ENCODE peak calls at places on chromosomes 1 and 21, in ten cellular contexts. One of them, this sample, is unnamed. For H3K36me3, the result is how much of the 10 kb centered on the place peaks cover.

GRCh38 chr1:12144969-12145368 is 21.8 kb upstream of the TNFRSF1B start:
- DNase-seq in lung: no peak
- DNase-seq in cardiac muscle cell: no peak
- DNase-seq in GM23338: no peak
- DNase-seq in adrenal gland: no peak
- DNase-seq in OCI-LY7: no peak
- DNase-seq in hepatocyte: no peak
- DNase-seq in thyroid gland: no peak
- DNase-seq in mammary epithelial cell: no peak
- DNase-seq in fibroblast of lung: no peak
- DNase-seq in this sample: no peak

GRCh38 chr21:40846566-40847411 is at the start of gene DSCAM:
- DNase-seq in lung: no peak
- DNase-seq in cardiac muscle cell: peak
- DNase-seq in GM23338: peak
- DNase-seq in adrenal gland: no peak
- DNase-seq in OCI-LY7: no peak
- DNase-seq in hepatocyte: peak
- DNase-seq in thyroid gland: no peak
- DNase-seq in mammary epithelial cell: peak
- DNase-seq in fibroblast of lung: no peak
- DNase-seq in this sample: peak

GRCh38 chr1:25763493-25763892 is 36.5 kb upstream of the SELENON start:
- DNase-seq in lung: no peak
- DNase-seq in cardiac muscle cell: no peak
- DNase-seq in GM23338: no peak
- DNase-seq in adrenal gland: no peak
- DNase-seq in OCI-LY7: no peak
- DNase-seq in hepatocyte: no peak
- DNase-seq in thyroid gland: no peak
- DNase-seq in mammary epithelial cell: no peak
- DNase-seq in fibroblast of lung: no peak
- DNase-seq in this sample: no peak

GRCh38 chr1:119611701-119612113 is 36.4 kb downstream of the ZNF697 start:
- DNase-seq in lung: peak
- DNase-seq in cardiac muscle cell: peak
- DNase-seq in GM23338: peak
- DNase-seq in adrenal gland: peak
- DNase-seq in OCI-LY7: peak
- DNase-seq in hepatocyte: peak
- DNase-seq in thyroid gland: peak
- DNase-seq in mammary epithelial cell: peak
- DNase-seq in fibroblast of lung: peak
- DNase-seq in this sample: peak

GRCh38 chr1:185767721-185768120 is 33.5 kb downstream of the HMCN1 start:
- DNase-seq in lung: no peak
- DNase-seq in cardiac muscle cell: no peak
- DNase-seq in GM23338: no peak
- DNase-seq in adrenal gland: no peak
- DNase-seq in OCI-LY7: no peak
- DNase-seq in hepatocyte: no peak
- DNase-seq in thyroid gland: no peak
- DNase-seq in mammary epithelial cell: no peak
- DNase-seq in fibroblast of lung: no peak
- DNase-seq in this sample: no peak

GRCh38 chr1:221310180-221310579 is 430.9 kb downstream of the HLX start:
- DNase-seq in lung: no peak
- DNase-seq in cardiac muscle cell: no peak
- DNase-seq in GM23338: no peak
- DNase-seq in adrenal gland: no peak
- DNase-seq in OCI-LY7: no peak
- DNase-seq in hepatocyte: no peak
- DNase-seq in thyroid gland: no peak
- DNase-seq in mammary epithelial cell: no peak
- DNase-seq in fibroblast of lung: no peak
- DNase-seq in this sample: no peak

GRCh38 chr1:42324398-42325013 is 10.5 kb downstream of the FOXJ3 start:
- DNase-seq in lung: no peak
- DNase-seq in cardiac muscle cell: no peak
- DNase-seq in GM23338: no peak
- DNase-seq in adrenal gland: no peak
- DNase-seq in OCI-LY7: no peak
- DNase-seq in hepatocyte: no peak
- DNase-seq in thyroid gland: no peak
- DNase-seq in mammary epithelial cell: no peak
- DNase-seq in fibroblast of lung: no peak
- DNase-seq in this sample: no peak

GRCh38 chr21:43726686-43727570 is 8.0 kb downstream of the PDXK start:
- DNase-seq in lung: no peak
- DNase-seq in cardiac muscle cell: no peak
- DNase-seq in GM23338: no peak
- DNase-seq in adrenal gland: peak
- DNase-seq in OCI-LY7: no peak
- DNase-seq in hepatocyte: no peak
- DNase-seq in thyroid gland: peak
- DNase-seq in mammary epithelial cell: no peak
- DNase-seq in fibroblast of lung: no peak
- DNase-seq in this sample: no peak

GRCh38 chr1:182687361-182687760 is 3.0 kb upstream of the RGS8 start:
- DNase-seq in lung: peak
- DNase-seq in cardiac muscle cell: no peak
- DNase-seq in GM23338: no peak
- DNase-seq in adrenal gland: no peak
- DNase-seq in OCI-LY7: no peak
- DNase-seq in hepatocyte: no peak
- DNase-seq in thyroid gland: peak
- DNase-seq in mammary epithelial cell: peak
- DNase-seq in fibroblast of lung: no peak
- DNase-seq in this sample: no peak

GRCh38 chr1:245495681-245496080 is 340.9 kb downstream of the KIF26B start:
- DNase-seq in lung: no peak
- DNase-seq in cardiac muscle cell: no peak
- DNase-seq in GM23338: no peak
- DNase-seq in adrenal gland: no peak
- DNase-seq in OCI-LY7: no peak
- DNase-seq in hepatocyte: no peak
- DNase-seq in thyroid gland: no peak
- DNase-seq in mammary epithelial cell: no peak
- DNase-seq in fibroblast of lung: no peak
- DNase-seq in this sample: no peak

DNA sequence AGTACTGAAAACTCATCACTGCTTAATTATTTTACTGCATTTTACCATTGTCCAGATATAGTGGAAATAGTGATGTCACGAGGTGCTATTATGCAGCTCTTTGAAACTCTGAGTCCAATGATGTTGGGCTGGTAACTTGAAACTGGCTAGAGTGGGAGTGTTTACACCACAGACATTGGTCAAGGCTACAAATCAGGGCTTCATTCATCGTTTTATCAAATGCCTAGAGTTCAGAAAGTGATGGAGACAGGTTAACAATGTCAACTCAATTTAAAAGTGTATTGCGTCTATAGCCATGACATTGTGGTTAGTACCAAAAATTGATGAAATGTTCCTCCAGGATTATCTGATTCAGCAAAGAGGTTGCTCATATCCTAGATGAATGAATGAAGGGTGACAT is 12.7 kb downstream of the PADI1 start:
- DNase-seq in lung: no peak
- DNase-seq in cardiac muscle cell: no peak
- DNase-seq in GM23338: no peak
- DNase-seq in adrenal gland: no peak
- DNase-seq in OCI-LY7: no peak
- DNase-seq in hepatocyte: no peak
- DNase-seq in thyroid gland: no peak
- DNase-seq in mammary epithelial cell: no peak
- DNase-seq in fibroblast of lung: no peak
- DNase-seq in this sample: no peak
- H3K36me3 ChIP-seq in lung: under half
- H3K36me3 ChIP-seq in cardiac muscle cell: under half
- H3K36me3 ChIP-seq in GM23338: under half
- H3K36me3 ChIP-seq in adrenal gland: under half
- H3K36me3 ChIP-seq in OCI-LY7: under half
- H3K36me3 ChIP-seq in hepatocyte: under half
- H3K36me3 ChIP-seq in thyroid gland: under half
- H3K36me3 ChIP-seq in mammary epithelial cell: under half
- H3K36me3 ChIP-seq in fibroblast of lung: under half
- H3K36me3 ChIP-seq in this sample: under half

GRCh38 chr21:30257773-30258172 is 25.0 kb downstream of the KRTAP24-1 start:
- DNase-seq in lung: no peak
- DNase-seq in cardiac muscle cell: peak
- DNase-seq in GM23338: peak
- DNase-seq in adrenal gland: no peak
- DNase-seq in OCI-LY7: peak
- DNase-seq in hepatocyte: peak
- DNase-seq in thyroid gland: peak
- DNase-seq in mammary epithelial cell: peak
- DNase-seq in fibroblast of lung: peak
- DNase-seq in this sample: peak
- TF ChIP-seq CTCF in lung: no peak
- TF ChIP-seq CTCF in cardiac muscle cell: peak
- TF ChIP-seq CTCF in GM23338: peak
- TF ChIP-seq CTCF in adrenal gland: peak
- TF ChIP-seq CTCF in OCI-LY7: peak
- TF ChIP-seq CTCF in hepatocyte: peak
- TF ChIP-seq CTCF in thyroid gland: peak
- TF ChIP-seq CTCF in mammary epithelial cell: peak
- TF ChIP-seq CTCF in fibroblast of lung: no peak
- TF ChIP-seq CTCF in this sample: peak

GRCh38 chr1:52355436-52355835 is 10.6 kb downstream of the CC2D1B start:
- DNase-seq in lung: no peak
- DNase-seq in cardiac muscle cell: no peak
- DNase-seq in GM23338: no peak
- DNase-seq in adrenal gland: peak
- DNase-seq in OCI-LY7: no peak
- DNase-seq in hepatocyte: no peak
- DNase-seq in thyroid gland: no peak
- DNase-seq in mammary epithelial cell: no peak
- DNase-seq in fibroblast of lung: no peak
- DNase-seq in this sample: no peak

GRCh38 chr1:52356818-52357355 is 9.1 kb downstream of the CC2D1B start:
- DNase-seq in lung: no peak
- DNase-seq in cardiac muscle cell: no peak
- DNase-seq in GM23338: no peak
- DNase-seq in adrenal gland: no peak
- DNase-seq in OCI-LY7: no peak
- DNase-seq in hepatocyte: no peak
- DNase-seq in thyroid gland: no peak
- DNase-seq in mammary epithelial cell: no peak
- DNase-seq in fibroblast of lung: no peak
- DNase-seq in this sample: no peak

GRCh38 chr1:52348704-52349301 is 17.2 kb downstream of the CC2D1B start:
- DNase-seq in lung: no peak
- DNase-seq in cardiac muscle cell: peak
- DNase-seq in GM23338: peak
- DNase-seq in adrenal gland: peak
- DNase-seq in OCI-LY7: no peak
- DNase-seq in hepatocyte: peak
- DNase-seq in thyroid gland: no peak
- DNase-seq in mammary epithelial cell: peak
- DNase-seq in fibroblast of lung: peak
- DNase-seq in this sample: peak

GRCh38 chr1:52355847-52356505 is 10.0 kb downstream of the CC2D1B start:
- DNase-seq in lung: no peak
- DNase-seq in cardiac muscle cell: no peak
- DNase-seq in GM23338: no peak
- DNase-seq in adrenal gland: no peak
- DNase-seq in OCI-LY7: no peak
- DNase-seq in hepatocyte: no peak
- DNase-seq in thyroid gland: no peak
- DNase-seq in mammary epithelial cell: no peak
- DNase-seq in fibroblast of lung: no peak
- DNase-seq in this sample: no peak

GRCh38 chr1:52352690-52353089 is 13.3 kb downstream of the CC2D1B start:
- DNase-seq in lung: no peak
- DNase-seq in cardiac muscle cell: no peak
- DNase-seq in GM23338: no peak
- DNase-seq in adrenal gland: no peak
- DNase-seq in OCI-LY7: no peak
- DNase-seq in hepatocyte: no peak
- DNase-seq in thyroid gland: no peak
- DNase-seq in mammary epithelial cell: no peak
- DNase-seq in fibroblast of lung: no peak
- DNase-seq in this sample: no peak
- H3K36me3 ChIP-seq in lung: half or more
- H3K36me3 ChIP-seq in cardiac muscle cell: under half
- H3K36me3 ChIP-seq in GM23338: under half
- H3K36me3 ChIP-seq in adrenal gland: under half
- H3K36me3 ChIP-seq in OCI-LY7: half or more
- H3K36me3 ChIP-seq in hepatocyte: under half
- H3K36me3 ChIP-seq in thyroid gland: half or more
- H3K36me3 ChIP-seq in mammary epithelial cell: under half
- H3K36me3 ChIP-seq in fibroblast of lung: under half
- H3K36me3 ChIP-seq in this sample: half or more

DNA sequence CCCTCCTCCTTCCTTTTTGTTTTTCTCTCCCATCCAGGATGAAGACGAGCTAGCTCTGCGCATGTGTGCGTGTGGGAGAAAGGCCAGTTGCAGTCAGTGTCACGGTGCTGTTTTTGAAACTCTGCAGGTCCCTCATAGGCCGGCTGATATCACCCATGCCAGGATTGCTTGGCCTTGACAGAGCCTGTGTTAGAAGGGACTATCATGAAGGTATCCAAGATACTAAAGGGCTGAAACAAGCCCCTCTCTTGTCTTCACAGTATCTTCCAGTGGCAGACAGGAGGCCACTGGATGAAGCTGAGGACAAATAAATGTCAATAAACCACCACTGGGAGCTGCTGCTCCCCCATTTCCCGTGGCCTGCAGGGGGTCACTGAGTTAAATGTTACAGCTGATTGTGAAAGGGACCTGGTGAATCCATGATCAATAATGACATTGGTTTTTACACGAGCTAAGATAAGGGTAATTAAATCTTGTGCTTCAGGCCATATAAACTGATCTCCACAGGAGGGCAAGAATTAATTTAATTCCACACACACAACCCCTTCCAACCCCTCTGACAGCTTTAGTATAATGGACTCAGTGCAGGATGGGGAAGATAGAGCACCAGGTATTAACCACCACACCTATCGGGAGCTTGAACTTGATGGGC is 64.6 kb upstream of the TARBP1 start:
- DNase-seq in lung: no peak
- DNase-seq in cardiac muscle cell: peak
- DNase-seq in GM23338: no peak
- DNase-seq in adrenal gland: peak
- DNase-seq in OCI-LY7: no peak
- DNase-seq in hepatocyte: no peak
- DNase-seq in thyroid gland: no peak
- DNase-seq in mammary epithelial cell: no peak
- DNase-seq in fibroblast of lung: no peak
- DNase-seq in this sample: no peak
- TF ChIP-seq CTCF in lung: no peak
- TF ChIP-seq CTCF in cardiac muscle cell: no peak
- TF ChIP-seq CTCF in GM23338: no peak
- TF ChIP-seq CTCF in adrenal gland: no peak
- TF ChIP-seq CTCF in OCI-LY7: peak
- TF ChIP-seq CTCF in hepatocyte: no peak
- TF ChIP-seq CTCF in thyroid gland: no peak
- TF ChIP-seq CTCF in mammary epithelial cell: no peak
- TF ChIP-seq CTCF in fibroblast of lung: no peak
- TF ChIP-seq CTCF in this sample: no peak